ENCODE peak calls at places on chromosomes 5 and 9, in four cellular contexts. R is neural progenitor cell, J is transverse colon, W is H9. A is an unnamed sample.

GRCh38 chr9:130561056-130561455 is 18.3 kb upstream of the FUBP3 start:
- DNase-seq in J (no peak), R (no peak), W (no peak), A (no peak)

GRCh38 chr9:114386886-114387677 is 700 bp downstream of the AKNA start:
- DNase-seq in R (no peak), W (no peak), J (peak; percentile 76), A (no peak)

GRCh38 chr5:41776435-41776834 is 93.8 kb downstream of the OXCT1 start:
- DNase-seq in W (no peak), R (no peak), J (no peak), A (no peak)

GRCh38 chr9:112273826-112274225 is 59.6 kb downstream of the PTBP3 start:
- DNase-seq in R (no peak), J (no peak), W (no peak), A (no peak)

GRCh38 chr9:134981001-134981400 is 63.3 kb upstream of the FCN1 start:
- DNase-seq in R (no peak), W (no peak), J (no peak), A (no peak)

GRCh38 chr5:151492729-151493128 is 45.3 kb downstream of the SLC36A1 start:
- DNase-seq in W (no peak), R (no peak), J (no peak), A (no peak)

GRCh38 chr5:17257705-17258273 is 40.4 kb downstream of the BASP1 start:
- DNase-seq in W (no peak), R (peak; percentile 58), J (no peak), A (no peak)

GRCh38 chr9:105243015-105243686 is 1.3 kb upstream of the SLC44A1 start:
- DNase-seq in J (no peak), W (no peak), R (peak; percentile 4), A (no peak)

GRCh38 chr9:115944166-115944948 is 209.2 kb upstream of the PAPPA start:
- DNase-seq in J (peak; percentile 50), R (peak; percentile 4), W (peak; percentile 46), A (peak; percentile 89)

GRCh38 chr5:138449501-138450239 is 10.8 kb downstream of the REEP2 start:
- DNase-seq in J (peak; percentile 90), W (peak; percentile 91), R (peak; percentile 94), A (peak; percentile 95)

GRCh38 chr5:143968071-143968878 is 156.3 kb downstream of the HMHB1 start:
- DNase-seq in R (peak; percentile 57), J (no peak), W (no peak), A (no peak)

GRCh38 chr9:96751815-96752214 is 26.1 kb downstream of the ZNF510 start:
- DNase-seq in W (no peak), R (no peak), J (no peak), A (no peak)

GRCh38 chr9:33290994-33291397 is 680 bp downstream of the NFX1 start:
- DNase-seq in R (no peak), W (no peak), J (no peak), A (no peak)

GRCh38 chr9:106697799-106698591 is 165.0 kb upstream of the ZNF462 start:
- DNase-seq in R (no peak), W (no peak), J (peak; percentile 39), A (peak; percentile 74)

GRCh38 chr5:135073771-135074345 is 39.8 kb upstream of the PITX1 start:
- DNase-seq in J (no peak), W (no peak), R (no peak), A (no peak)

GRCh38 chr9:124345751-124346281 is 69.4 kb downstream of the PSMB7 start:
- DNase-seq in W (no peak), R (no peak), J (no peak), A (peak; percentile 41)

GRCh38 chr5:131224387-131225191 is 39.3 kb upstream of the CDC42SE2 start:
- DNase-seq in R (no peak), J (peak; percentile 59), W (no peak), A (peak; percentile 18)

GRCh38 chr5:104952876-104953275 is 1390.3 kb upstream of the NUDT12 start:
- DNase-seq in W (no peak), R (no peak), J (no peak), A (no peak)

GRCh38 chr9:133640160-133640559 is 4.0 kb downstream of the DBH start:
- DNase-seq in R (no peak), W (no peak), J (no peak), A (no peak)

GRCh38 chr5:14760548-14761002 is 96.1 kb downstream of the OTULIN start:
- DNase-seq in W (no peak), J (no peak), R (no peak), A (peak; percentile 44)

GRCh38 chr5:23528677-23529076 is 21.3 kb downstream of the PRDM9 start:
- DNase-seq in R (peak; percentile 7), J (no peak), W (no peak), A (no peak)

GRCh38 chr9:32395483-32396216 is 11.2 kb downstream of the ACO1 start:
- DNase-seq in J (no peak), R (no peak), W (no peak), A (peak; percentile 78)

GRCh38 chr5:158623971-158624370 is 475.7 kb downstream of the EBF1 start:
- DNase-seq in R (no peak), J (no peak), W (no peak), A (no peak)

GRCh38 chr5:69527128-69527745 is 32.8 kb upstream of the GTF2H2C start:
- DNase-seq in J (no peak), R (no peak), W (no peak), A (no peak)

GRCh38 chr9:109794361-109795012 is 14.5 kb downstream of the PALM2AKAP2 start:
- DNase-seq in W (no peak), J (no peak), R (peak; percentile 20), A (no peak)

GRCh38 chr5:8908055-8908683 is 637.7 kb downstream of the SEMA5A start:
- DNase-seq in W (peak; percentile 72), J (peak; percentile 26), R (peak; percentile 64), A (no peak)

GRCh38 chr5:160251406-160252155 is 22.3 kb downstream of the FABP6 start:
- DNase-seq in J (no peak), W (no peak), R (no peak), A (no peak)

DNA sequence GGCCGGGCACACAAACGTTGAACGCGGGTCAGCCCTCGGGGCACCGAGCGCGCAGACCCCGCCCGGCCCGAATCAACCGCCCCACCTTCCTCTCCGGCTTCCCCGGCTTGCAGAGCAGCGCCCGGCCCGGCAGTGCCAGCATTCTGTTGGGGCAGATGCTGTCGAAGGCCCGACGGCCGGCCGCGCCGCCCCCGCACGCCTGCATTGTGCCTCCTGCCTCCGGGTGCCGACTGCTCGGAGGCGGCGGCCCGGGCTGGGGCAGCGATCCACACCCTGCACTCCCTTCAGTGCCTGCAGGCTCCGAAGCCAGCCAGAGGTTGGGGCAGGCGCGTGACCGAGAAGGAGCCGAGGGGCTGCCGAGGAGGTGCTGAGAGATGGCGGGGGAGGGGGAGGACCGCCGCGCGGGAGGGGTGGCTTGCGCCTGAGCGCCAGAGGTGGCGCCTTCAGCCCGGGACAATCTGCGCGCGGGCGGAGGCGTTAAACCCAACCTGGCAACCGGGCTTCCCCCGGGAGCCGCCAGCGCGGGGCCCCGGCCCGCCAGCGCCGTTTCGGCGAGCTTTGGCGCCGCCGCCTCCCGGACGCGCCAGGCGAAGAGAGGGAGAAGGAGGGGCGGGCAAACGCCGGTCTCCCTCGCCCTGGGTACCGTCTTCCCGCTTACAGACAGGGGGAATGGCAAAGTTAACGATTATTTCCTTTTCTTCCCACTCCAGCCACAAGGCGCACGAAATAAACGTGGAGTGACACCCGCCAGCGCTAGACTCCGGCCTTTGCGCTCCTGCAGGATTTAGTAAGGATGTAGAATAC is at the start of gene MCIDAS:
- DNase-seq in W (peak; percentile 81), R (peak; percentile 93), J (peak; percentile 72), A (peak; percentile 64)
- H3K27me3 ChIP-seq in W (peaks cover 90% of the 10 kb centered on the region), R (peaks cover 100% of the 10 kb centered on the region), J (peaks cover 100% of the 10 kb centered on the region), A (peaks cover 7% of the 10 kb centered on the region)

GRCh38 chr5:523658-524441 is 399 bp downstream of the SLC9A3 start:
- DNase-seq in W (no peak), R (peak; percentile 69), J (no peak), A (no peak)
- H3K27me3 ChIP-seq in W (peaks cover 48% of the 10 kb centered on the region), R (peaks cover 96% of the 10 kb centered on the region), J (peaks cover 96% of the 10 kb centered on the region), A (peaks cover 98% of the 10 kb centered on the region)

DNA sequence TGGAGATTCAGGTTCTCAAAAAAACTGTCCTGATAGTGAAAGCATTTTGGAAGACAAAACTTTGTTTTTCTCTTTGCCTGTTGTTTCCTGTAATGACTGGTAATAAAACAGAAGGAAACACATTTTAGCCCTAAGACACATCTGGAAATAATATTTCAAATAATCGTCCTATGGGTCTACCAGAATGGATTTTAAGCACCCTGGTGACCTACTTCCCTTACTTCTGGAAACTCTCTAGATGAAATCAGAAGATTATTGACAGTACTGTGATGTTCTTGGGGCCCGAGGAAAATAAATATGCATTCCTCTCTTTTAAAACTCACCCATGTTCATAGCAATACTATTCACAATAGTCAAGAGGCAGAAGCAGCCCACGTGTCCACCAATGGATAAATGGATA is 110.0 kb upstream of the TLE4 start:
- DNase-seq in W (no peak), R (no peak), J (no peak), A (no peak)
- H3K27me3 ChIP-seq in W (no peaks in the 10 kb centered on the region), R (no peaks in the 10 kb centered on the region), J (no peaks in the 10 kb centered on the region), A (peaks cover 2% of the 10 kb centered on the region)

GRCh38 chr5:2705861-2706260 is 45.6 kb downstream of the IRX2 start:
- DNase-seq in J (no peak), W (no peak), R (no peak), A (no peak)

GRCh38 chr5:2709996-2710689 is 41.3 kb downstream of the IRX2 start:
- DNase-seq in W (no peak), R (no peak), J (no peak), A (no peak)

GRCh38 chr5:2710910-2711309 is 40.6 kb downstream of the IRX2 start:
- DNase-seq in J (no peak), W (no peak), R (no peak), A (no peak)

GRCh38 chr5:2708132-2708531 is 43.3 kb downstream of the IRX2 start:
- DNase-seq in W (no peak), J (no peak), R (no peak), A (no peak)

GRCh38 chr5:2708751-2709150 is 42.7 kb downstream of the IRX2 start:
- DNase-seq in R (no peak), W (no peak), J (no peak), A (no peak)
- H3K27me3 ChIP-seq in R (no peaks in the 10 kb centered on the region), W (no peaks in the 10 kb centered on the region), J (no peaks in the 10 kb centered on the region), A (no peaks in the 10 kb centered on the region)

DNA sequence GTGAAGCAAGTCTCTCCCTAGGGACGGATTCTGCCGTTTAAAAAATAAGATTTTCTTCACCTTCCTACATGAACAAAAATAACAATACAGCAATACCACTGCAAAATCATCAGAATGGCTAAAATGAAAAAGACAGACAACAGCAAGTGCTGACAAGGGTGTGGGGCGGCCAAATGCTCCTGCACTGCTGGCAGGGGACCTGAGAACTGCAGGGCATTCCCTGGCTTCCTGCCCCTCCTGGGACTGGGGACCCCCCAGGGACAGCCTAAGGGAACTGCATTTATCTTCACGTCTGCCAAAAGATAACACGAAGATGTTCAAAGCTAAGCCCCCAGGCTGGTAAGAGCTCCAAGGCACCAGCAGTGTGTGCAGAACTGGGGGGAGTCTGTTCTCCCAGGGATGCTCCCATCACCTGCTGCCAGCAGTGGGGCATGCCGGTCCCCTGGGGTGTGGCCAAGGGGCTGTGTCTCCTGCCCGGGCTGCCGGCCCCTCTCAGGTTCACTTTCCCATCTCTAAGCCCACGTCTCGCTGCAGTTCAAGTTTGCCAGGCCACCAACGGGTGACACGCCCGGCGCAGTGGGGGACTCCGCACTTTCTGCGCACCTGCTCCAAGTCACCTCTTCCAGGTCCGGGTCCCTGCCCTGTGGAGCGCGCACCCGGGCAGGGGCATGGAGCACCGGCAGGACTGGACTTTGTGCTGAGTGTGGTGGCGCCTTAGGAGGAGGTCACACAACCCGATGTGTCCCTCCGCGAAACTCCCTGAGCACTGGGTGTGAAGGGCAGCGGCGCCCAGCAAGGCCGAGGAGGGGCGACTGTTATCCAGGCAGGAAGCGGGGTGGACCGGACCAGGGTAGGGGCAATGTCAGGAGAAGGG is 4.5 kb upstream of the EGFL7 start:
- DNase-seq in J (no peak), R (no peak), W (no peak), A (no peak)
- H3K27me3 ChIP-seq in J (peaks cover 89% of the 10 kb centered on the region), R (no peaks in the 10 kb centered on the region), W (no peaks in the 10 kb centered on the region), A (peaks cover 3% of the 10 kb centered on the region)

GRCh38 chr5:37842048-37842447 is 2.2 kb upstream of the GDNF start:
- DNase-seq in J (no peak), W (no peak), R (no peak), A (no peak)
- H3K27me3 ChIP-seq in J (peaks cover 45% of the 10 kb centered on the region), W (peaks cover 36% of the 10 kb centered on the region), R (peaks cover 68% of the 10 kb centered on the region), A (peaks cover 5% of the 10 kb centered on the region)

A was measured in psoas muscle.